ENCODE peak calls at places on chromosome 2, in four cellular contexts. X is breast epithelium, C is lower lobe of right lung, P is psoas muscle. U is an unnamed sample. For H3K4me1, the result is how much of the 10 kb centered on the place peaks cover.

GRCh38 chr2:230914886-230915285 is 10.2 kb downstream of the GPR55 start:
- DNase-seq in X (no peak), C (peak), P (no peak), U (no peak)

GRCh38 chr2:216837740-216838139 is 22.1 kb downstream of the TNP1 start:
- DNase-seq in X (no peak), C (no peak), P (no peak), U (no peak)

GRCh38 chr2:96872591-96873349 is 2.9 kb upstream of the SEMA4C start:
- DNase-seq in X (no peak), C (no peak), P (no peak), U (no peak)

GRCh38 chr2:61125123-61125710 is 36.8 kb upstream of the C2orf74 start:
- DNase-seq in X (no peak), C (no peak), P (no peak), U (no peak)

GRCh38 chr2:215817046-215817445 is 196.3 kb downstream of the MREG start:
- DNase-seq in X (no peak), C (no peak), P (no peak), U (no peak)

GRCh38 chr2:232235716-232236115 is 142.8 kb upstream of the ALPP start:
- DNase-seq in X (no peak), C (no peak), P (no peak), U (no peak)

GRCh38 chr2:151766421-151767153 is 32.3 kb upstream of the NEB start:
- DNase-seq in X (no peak), C (no peak), P (no peak), U (no peak)

GRCh38 chr2:7878786-7879515 is 802.9 kb upstream of the ID2 start:
- DNase-seq in X (no peak), C (no peak), P (no peak), U (no peak)

GRCh38 chr2:52613064-52613463 is 1154.5 kb upstream of the CHAC2 start:
- DNase-seq in X (no peak), C (no peak), P (no peak), U (no peak)

GRCh38 chr2:199303814-199304213 is 153.9 kb downstream of the SATB2 start:
- DNase-seq in X (peak), C (no peak), P (no peak), U (no peak)

GRCh38 chr2:191217580-191217979 is 27.6 kb upstream of the MYO1B start:
- DNase-seq in X (no peak), C (no peak), P (no peak), U (no peak)

GRCh38 chr2:204673877-204674276 is 128.6 kb downstream of the PARD3B start:
- DNase-seq in X (no peak), C (no peak), P (no peak), U (no peak)

GRCh38 chr2:214881647-214882205 is 72.2 kb upstream of the BARD1 start:
- DNase-seq in X (no peak), C (no peak), P (no peak), U (no peak)

GRCh38 chr2:151872468-151872867 is 44.2 kb upstream of the ARL5A start:
- DNase-seq in X (no peak), C (no peak), P (no peak), U (no peak)

GRCh38 chr2:97095661-97096060 is 979 bp upstream of the FAHD2B start:
- DNase-seq in X (no peak), C (no peak), P (no peak), U (no peak)

GRCh38 chr2:231187736-231188505 is 10.5 kb upstream of the ARMC9 start:
- DNase-seq in X (no peak), C (no peak), P (peak), U (peak)

GRCh38 chr2:98917031-98917459 is 19.0 kb downstream of the CRACDL start:
- DNase-seq in X (no peak), C (no peak), P (no peak), U (no peak)

GRCh38 chr2:219618733-219619122 is 8.7 kb upstream of the SLC4A3 start:
- DNase-seq in X (no peak), C (no peak), P (no peak), U (no peak)

GRCh38 chr2:240301256-240301795 is 134.1 kb upstream of the GPC1 start:
- DNase-seq in X (no peak), C (no peak), P (no peak), U (no peak)

GRCh38 chr2:63696496-63696895 is 107.7 kb downstream of the MDH1 start:
- DNase-seq in X (no peak), C (no peak), P (no peak), U (no peak)

GRCh38 chr2:108428286-108429009 is 20.6 kb upstream of the GCC2 start:
- DNase-seq in X (no peak), C (no peak), P (no peak), U (no peak)

GRCh38 chr2:109513749-109514588 is 99.8 kb downstream of the SEPTIN10 start:
- DNase-seq in X (no peak), C (no peak), P (peak), U (no peak)

GRCh38 chr2:239114616-239115265 is 266.9 kb downstream of the TWIST2 start:
- DNase-seq in X (no peak), C (no peak), P (no peak), U (peak)

GRCh38 chr2:128640847-128641360 is 322.2 kb upstream of the HS6ST1 start:
- DNase-seq in X (no peak), C (no peak), P (no peak), U (no peak)

GRCh38 chr2:103594823-103595222 is 833.0 kb downstream of the TMEM182 start:
- DNase-seq in X (no peak), C (no peak), P (no peak), U (no peak)

GRCh38 chr2:38509947-38510326 is 92.8 kb downstream of the HNRNPLL start:
- DNase-seq in X (no peak), C (no peak), P (no peak), U (no peak)

GRCh38 chr2:72988041-72988440 is 70.7 kb downstream of the EMX1 start:
- DNase-seq in X (no peak), C (peak), P (no peak), U (no peak)

GRCh38 chr2:17979707-17980106 is 101.2 kb downstream of the KCNS3 start:
- DNase-seq in X (no peak), C (no peak), P (no peak), U (no peak)

GRCh38 chr2:50345691-50346090 is 686.2 kb downstream of the NRXN1 start:
- DNase-seq in X (no peak), C (no peak), P (no peak), U (no peak)

GRCh38 chr2:96916156-96917007 is 46.5 kb upstream of the SEMA4C start:
- DNase-seq in X (peak), C (no peak), P (no peak), U (no peak)

GRCh38 chr2:190781604-190782198 is 98.9 kb upstream of the GLS start:
- DNase-seq in X (no peak), C (no peak), P (no peak), U (no peak)

GRCh38 chr2:19216271-19216670 is 142.2 kb downstream of the OSR1 start:
- DNase-seq in X (no peak), C (no peak), P (no peak), U (no peak)

GRCh38 chr2:239692348-239692747 is 291.5 kb upstream of the HDAC4 start:
- DNase-seq in X (no peak), C (no peak), P (peak), U (no peak)

GRCh38 chr2:168426861-168427260 is 29.2 kb upstream of the CERS6 start:
- DNase-seq in X (no peak), C (no peak), P (no peak), U (no peak)

GRCh38 chr2:167292430-167293171 is 404.3 kb downstream of the XIRP2 start:
- DNase-seq in X (peak), C (peak), P (peak), U (peak)

GRCh38 chr2:233061591-233062446 is 1.7 kb downstream of the INPP5D start:
- DNase-seq in X (no peak), C (peak), P (peak), U (peak)

GRCh38 chr2:162509288-162509968 is 165.5 kb downstream of the GCA start:
- DNase-seq in X (no peak), C (no peak), P (no peak), U (no peak)

GRCh38 chr2:113797237-113797636 is 40.8 kb upstream of the SLC35F5 start:
- DNase-seq in X (no peak), C (no peak), P (no peak), U (no peak)

GRCh38 chr2:113795405-113795920 is 39.0 kb upstream of the SLC35F5 start:
- DNase-seq in X (no peak), C (no peak), P (no peak), U (no peak)

GRCh38 chr2:113799375-113799774 is 42.9 kb upstream of the SLC35F5 start:
- DNase-seq in X (no peak), C (no peak), P (no peak), U (no peak)

GRCh38 chr2:113791697-113792590 is 35.5 kb upstream of the SLC35F5 start:
- DNase-seq in X (no peak), C (no peak), P (no peak), U (no peak)

GRCh38 chr2:113796592-113797180 is 40.2 kb upstream of the SLC35F5 start:
- DNase-seq in X (no peak), C (no peak), P (no peak), U (no peak)
- TF ChIP-seq CTCF in X (no peak), C (no peak), P (no peak), U (no peak)

GRCh38 chr2:48562281-48562680 is 32.3 kb downstream of the STON1 start:
- DNase-seq in X (no peak), C (no peak), P (no peak), U (no peak)

GRCh38 chr2:48560546-48561209 is 30.7 kb downstream of the STON1 start:
- DNase-seq in X (no peak), C (no peak), P (no peak), U (no peak)

DNA sequence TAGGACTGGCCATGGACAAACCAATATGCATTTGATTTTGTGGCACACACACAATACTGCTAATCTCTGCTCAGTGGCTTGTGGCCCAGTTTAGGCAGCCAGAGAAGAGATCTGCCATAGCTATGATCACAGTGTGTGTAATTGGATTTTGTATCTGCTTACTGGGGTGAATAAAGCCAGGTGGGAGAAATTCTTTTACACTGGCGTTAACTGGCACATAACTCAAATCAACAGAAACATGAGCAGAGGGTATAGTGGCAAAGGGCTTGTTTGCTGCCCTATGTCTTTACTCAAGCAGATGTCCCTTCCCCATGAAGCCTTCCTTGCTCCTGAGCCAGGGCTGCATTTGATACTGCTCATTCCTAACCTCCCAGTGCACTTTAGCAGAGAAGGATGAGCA is 28.5 kb downstream of the STON1 start:
- DNase-seq in X (no peak), C (no peak), P (no peak), U (no peak)
- H3K4me1 ChIP-seq in X (under half), C (under half), P (under half), U (under half)

GRCh38 chr2:161123531-161124030 is 36.6 kb upstream of the TANK start:
- DNase-seq in X (no peak), C (no peak), P (no peak), U (no peak)
- TF ChIP-seq CTCF in X (no peak), C (no peak), P (no peak), U (no peak)

GRCh38 chr2:65073879-65074565 is 17.8 kb downstream of the CEP68 start:
- DNase-seq in X (no peak), C (no peak), P (no peak), U (no peak)
- H3K4me1 ChIP-seq in X (under half), C (under half), P (half or more), U (half or more)

U was measured in heart right ventricle.